ENCODE peak calls at places on chromosomes 2 and 18, in nine cellular contexts. One of them, this sample, is unnamed.

GRCh38 chr2:15734871-15735737 is 143.4 kb downstream of the DDX1 start:
- DNase-seq in retinal pigment epithelial cell: no peak
- DNase-seq in bronchial epithelial cell: no peak
- DNase-seq in endothelial cell: no peak
- DNase-seq in psoas muscle: no peak
- DNase-seq in foreskin fibroblast: no peak
- DNase-seq in GM10248: no peak
- DNase-seq in mesothelial cell of epicardium: no peak
- DNase-seq in sigmoid colon: no peak
- DNase-seq in this sample: no peak

GRCh38 chr2:13135369-13135768 is 418.6 kb downstream of the TRIB2 start:
- DNase-seq in mesothelial cell of epicardium: no peak
- DNase-seq in bronchial epithelial cell: no peak
- DNase-seq in retinal pigment epithelial cell: no peak
- DNase-seq in psoas muscle: no peak
- DNase-seq in sigmoid colon: no peak
- DNase-seq in endothelial cell: no peak
- DNase-seq in GM10248: no peak
- DNase-seq in foreskin fibroblast: no peak
- DNase-seq in this sample: no peak

GRCh38 chr18:55539240-55539639 is 48.8 kb downstream of the TCF4 start:
- DNase-seq in sigmoid colon: no peak
- DNase-seq in foreskin fibroblast: no peak
- DNase-seq in psoas muscle: no peak
- DNase-seq in GM10248: no peak
- DNase-seq in mesothelial cell of epicardium: no peak
- DNase-seq in retinal pigment epithelial cell: no peak
- DNase-seq in endothelial cell: no peak
- DNase-seq in bronchial epithelial cell: no peak
- DNase-seq in this sample: no peak

GRCh38 chr2:169001116-169001815 is 29.9 kb downstream of the ABCB11 start:
- DNase-seq in retinal pigment epithelial cell: no peak
- DNase-seq in foreskin fibroblast: no peak
- DNase-seq in mesothelial cell of epicardium: no peak
- DNase-seq in sigmoid colon: no peak
- DNase-seq in psoas muscle: no peak
- DNase-seq in endothelial cell: no peak
- DNase-seq in bronchial epithelial cell: no peak
- DNase-seq in GM10248: no peak
- DNase-seq in this sample: no peak

GRCh38 chr2:74507926-74508520 is 528 bp upstream of the PCGF1 start:
- DNase-seq in mesothelial cell of epicardium: no peak
- DNase-seq in sigmoid colon: no peak
- DNase-seq in foreskin fibroblast: peak; percentile 78
- DNase-seq in GM10248: peak; percentile 45
- DNase-seq in bronchial epithelial cell: peak; percentile 25
- DNase-seq in retinal pigment epithelial cell: no peak
- DNase-seq in endothelial cell: peak; percentile 25
- DNase-seq in psoas muscle: no peak
- DNase-seq in this sample: no peak

GRCh38 chr18:48197819-48198218 is 211.4 kb downstream of the ZBTB7C start:
- DNase-seq in retinal pigment epithelial cell: no peak
- DNase-seq in psoas muscle: no peak
- DNase-seq in foreskin fibroblast: no peak
- DNase-seq in endothelial cell: no peak
- DNase-seq in mesothelial cell of epicardium: no peak
- DNase-seq in GM10248: no peak
- DNase-seq in bronchial epithelial cell: peak; percentile 89
- DNase-seq in sigmoid colon: no peak
- DNase-seq in this sample: no peak

GRCh38 chr2:216344206-216344957 is 27.9 kb downstream of the MARCHF4 start:
- DNase-seq in retinal pigment epithelial cell: no peak
- DNase-seq in sigmoid colon: no peak
- DNase-seq in endothelial cell: no peak
- DNase-seq in psoas muscle: no peak
- DNase-seq in mesothelial cell of epicardium: no peak
- DNase-seq in GM10248: no peak
- DNase-seq in bronchial epithelial cell: no peak
- DNase-seq in foreskin fibroblast: no peak
- DNase-seq in this sample: no peak

GRCh38 chr2:98252394-98252793 is 93.9 kb upstream of the CNGA3 start:
- DNase-seq in endothelial cell: no peak
- DNase-seq in sigmoid colon: no peak
- DNase-seq in bronchial epithelial cell: no peak
- DNase-seq in psoas muscle: no peak
- DNase-seq in GM10248: peak; percentile 26
- DNase-seq in retinal pigment epithelial cell: no peak
- DNase-seq in mesothelial cell of epicardium: no peak
- DNase-seq in foreskin fibroblast: no peak
- DNase-seq in this sample: no peak

GRCh38 chr18:7535436-7536190 is 31.5 kb upstream of the PTPRM start:
- DNase-seq in psoas muscle: no peak
- DNase-seq in endothelial cell: no peak
- DNase-seq in retinal pigment epithelial cell: no peak
- DNase-seq in bronchial epithelial cell: peak; percentile 46
- DNase-seq in foreskin fibroblast: no peak
- DNase-seq in mesothelial cell of epicardium: no peak
- DNase-seq in sigmoid colon: no peak
- DNase-seq in GM10248: no peak
- DNase-seq in this sample: no peak

GRCh38 chr18:59950215-59950944 is 50.6 kb downstream of the PMAIP1 start:
- DNase-seq in foreskin fibroblast: peak; percentile 47
- DNase-seq in mesothelial cell of epicardium: no peak
- DNase-seq in GM10248: no peak
- DNase-seq in endothelial cell: no peak
- DNase-seq in sigmoid colon: no peak
- DNase-seq in bronchial epithelial cell: peak; percentile 30
- DNase-seq in psoas muscle: no peak
- DNase-seq in retinal pigment epithelial cell: peak; percentile 52
- DNase-seq in this sample: no peak

GRCh38 chr18:46301081-46301480 is 196.9 kb downstream of the HAUS1 start:
- DNase-seq in sigmoid colon: no peak
- DNase-seq in endothelial cell: no peak
- DNase-seq in bronchial epithelial cell: no peak
- DNase-seq in mesothelial cell of epicardium: no peak
- DNase-seq in psoas muscle: no peak
- DNase-seq in retinal pigment epithelial cell: no peak
- DNase-seq in foreskin fibroblast: no peak
- DNase-seq in GM10248: no peak
- DNase-seq in this sample: no peak

GRCh38 chr2:221850076-221850475 is 278.0 kb upstream of the EPHA4 start:
- DNase-seq in GM10248: no peak
- DNase-seq in sigmoid colon: no peak
- DNase-seq in psoas muscle: no peak
- DNase-seq in foreskin fibroblast: no peak
- DNase-seq in endothelial cell: no peak
- DNase-seq in retinal pigment epithelial cell: no peak
- DNase-seq in mesothelial cell of epicardium: no peak
- DNase-seq in bronchial epithelial cell: peak; percentile 3
- DNase-seq in this sample: no peak

GRCh38 chr2:190090148-190090547 is 27.6 kb upstream of the MSTN start:
- DNase-seq in GM10248: no peak
- DNase-seq in retinal pigment epithelial cell: no peak
- DNase-seq in foreskin fibroblast: no peak
- DNase-seq in mesothelial cell of epicardium: no peak
- DNase-seq in psoas muscle: no peak
- DNase-seq in bronchial epithelial cell: no peak
- DNase-seq in endothelial cell: no peak
- DNase-seq in sigmoid colon: no peak
- DNase-seq in this sample: no peak

GRCh38 chr2:65728477-65729180 is 296.2 kb upstream of the SPRED2 start:
- DNase-seq in psoas muscle: peak; percentile 61
- DNase-seq in retinal pigment epithelial cell: no peak
- DNase-seq in foreskin fibroblast: no peak
- DNase-seq in endothelial cell: no peak
- DNase-seq in bronchial epithelial cell: peak; percentile 98
- DNase-seq in GM10248: no peak
- DNase-seq in mesothelial cell of epicardium: no peak
- DNase-seq in sigmoid colon: no peak
- DNase-seq in this sample: no peak

GRCh38 chr2:65070172-65070830 is 14.1 kb downstream of the CEP68 start:
- DNase-seq in mesothelial cell of epicardium: no peak
- DNase-seq in sigmoid colon: no peak
- DNase-seq in retinal pigment epithelial cell: peak; percentile 60
- DNase-seq in GM10248: no peak
- DNase-seq in bronchial epithelial cell: peak; percentile 72
- DNase-seq in psoas muscle: no peak
- DNase-seq in endothelial cell: no peak
- DNase-seq in foreskin fibroblast: peak; percentile 49
- DNase-seq in this sample: no peak

GRCh38 chr2:240182476-240182875 is 42.0 kb upstream of the OTOS start:
- DNase-seq in psoas muscle: no peak
- DNase-seq in sigmoid colon: no peak
- DNase-seq in retinal pigment epithelial cell: no peak
- DNase-seq in mesothelial cell of epicardium: no peak
- DNase-seq in endothelial cell: no peak
- DNase-seq in GM10248: no peak
- DNase-seq in bronchial epithelial cell: no peak
- DNase-seq in foreskin fibroblast: no peak
- DNase-seq in this sample: no peak

GRCh38 chr2:86143307-86143706 is 37.3 kb downstream of the PTCD3 start:
- DNase-seq in mesothelial cell of epicardium: no peak
- DNase-seq in psoas muscle: no peak
- DNase-seq in endothelial cell: no peak
- DNase-seq in foreskin fibroblast: peak; percentile 24
- DNase-seq in bronchial epithelial cell: no peak
- DNase-seq in sigmoid colon: no peak
- DNase-seq in GM10248: no peak
- DNase-seq in retinal pigment epithelial cell: no peak
- DNase-seq in this sample: no peak

GRCh38 chr2:634041-634440 is 43.2 kb downstream of the TMEM18 start:
- DNase-seq in sigmoid colon: no peak
- DNase-seq in bronchial epithelial cell: no peak
- DNase-seq in psoas muscle: no peak
- DNase-seq in GM10248: no peak
- DNase-seq in endothelial cell: no peak
- DNase-seq in retinal pigment epithelial cell: no peak
- DNase-seq in mesothelial cell of epicardium: no peak
- DNase-seq in foreskin fibroblast: no peak
- DNase-seq in this sample: no peak

GRCh38 chr2:43226955-43227829 is 786 bp upstream of the ZFP36L2 start:
- DNase-seq in endothelial cell: peak; percentile 68
- DNase-seq in GM10248: peak; percentile 74
- DNase-seq in retinal pigment epithelial cell: peak; percentile 95
- DNase-seq in sigmoid colon: peak; percentile 99
- DNase-seq in bronchial epithelial cell: peak; percentile 67
- DNase-seq in psoas muscle: peak; percentile 98
- DNase-seq in foreskin fibroblast: peak; percentile 89
- DNase-seq in mesothelial cell of epicardium: peak; percentile 59
- DNase-seq in this sample: peak; percentile 63

GRCh38 chr2:74415762-74416395 is 5.5 kb downstream of the C2orf81 start:
- DNase-seq in foreskin fibroblast: no peak
- DNase-seq in bronchial epithelial cell: no peak
- DNase-seq in retinal pigment epithelial cell: no peak
- DNase-seq in sigmoid colon: no peak
- DNase-seq in endothelial cell: no peak
- DNase-seq in GM10248: no peak
- DNase-seq in mesothelial cell of epicardium: no peak
- DNase-seq in psoas muscle: no peak
- DNase-seq in this sample: no peak

GRCh38 chr2:114218368-114218767 is 224.1 kb upstream of the DPP10 start:
- DNase-seq in retinal pigment epithelial cell: no peak
- DNase-seq in psoas muscle: no peak
- DNase-seq in GM10248: no peak
- DNase-seq in mesothelial cell of epicardium: no peak
- DNase-seq in sigmoid colon: no peak
- DNase-seq in foreskin fibroblast: no peak
- DNase-seq in endothelial cell: no peak
- DNase-seq in bronchial epithelial cell: no peak
- DNase-seq in this sample: no peak
- TF ChIP-seq CTCF in retinal pigment epithelial cell: no peak
- TF ChIP-seq CTCF in psoas muscle: no peak
- TF ChIP-seq CTCF in GM10248: no peak
- TF ChIP-seq CTCF in mesothelial cell of epicardium: no peak
- TF ChIP-seq CTCF in sigmoid colon: no peak
- TF ChIP-seq CTCF in foreskin fibroblast: no peak
- TF ChIP-seq CTCF in endothelial cell: no peak
- TF ChIP-seq CTCF in bronchial epithelial cell: no peak
- TF ChIP-seq CTCF in this sample: no peak

GRCh38 chr2:222964632-222965031 is 87.4 kb upstream of the KCNE4 start:
- DNase-seq in sigmoid colon: no peak
- DNase-seq in endothelial cell: no peak
- DNase-seq in psoas muscle: no peak
- DNase-seq in bronchial epithelial cell: no peak
- DNase-seq in mesothelial cell of epicardium: no peak
- DNase-seq in retinal pigment epithelial cell: no peak
- DNase-seq in foreskin fibroblast: no peak
- DNase-seq in GM10248: no peak
- DNase-seq in this sample: no peak

GRCh38 chr2:222960126-222960525 is 91.9 kb upstream of the KCNE4 start:
- DNase-seq in bronchial epithelial cell: no peak
- DNase-seq in mesothelial cell of epicardium: no peak
- DNase-seq in retinal pigment epithelial cell: no peak
- DNase-seq in GM10248: peak; percentile 29
- DNase-seq in endothelial cell: no peak
- DNase-seq in sigmoid colon: no peak
- DNase-seq in foreskin fibroblast: peak; percentile 30
- DNase-seq in psoas muscle: no peak
- DNase-seq in this sample: no peak

DNA sequence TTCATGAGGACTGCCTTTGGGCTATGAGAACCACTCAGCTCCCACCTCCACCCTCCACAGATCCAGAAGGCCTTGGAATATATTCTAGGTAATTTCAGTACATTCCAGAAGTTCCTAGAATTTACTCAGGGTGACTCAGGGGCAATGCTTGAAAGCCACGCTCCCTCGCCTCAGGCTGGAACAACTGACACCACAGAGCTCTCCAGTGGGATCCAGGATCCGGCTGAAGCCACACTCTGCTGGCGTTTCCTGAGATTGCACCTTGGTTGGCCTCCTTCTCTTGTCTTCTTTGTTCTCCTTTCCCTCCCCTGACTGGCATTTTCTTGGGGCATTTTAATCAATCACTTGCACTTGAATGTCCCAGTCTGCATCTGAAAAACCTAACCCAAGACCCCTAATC is 92.6 kb upstream of the KCNE4 start:
- DNase-seq in foreskin fibroblast: peak; percentile 87
- DNase-seq in endothelial cell: no peak
- DNase-seq in mesothelial cell of epicardium: no peak
- DNase-seq in GM10248: no peak
- DNase-seq in retinal pigment epithelial cell: peak; percentile 56
- DNase-seq in sigmoid colon: no peak
- DNase-seq in bronchial epithelial cell: peak; percentile 84
- DNase-seq in psoas muscle: no peak
- DNase-seq in this sample: no peak
- TF ChIP-seq CTCF in foreskin fibroblast: peak; percentile 66
- TF ChIP-seq CTCF in endothelial cell: no peak
- TF ChIP-seq CTCF in mesothelial cell of epicardium: no peak
- TF ChIP-seq CTCF in GM10248: no peak
- TF ChIP-seq CTCF in retinal pigment epithelial cell: peak; percentile 55
- TF ChIP-seq CTCF in sigmoid colon: no peak
- TF ChIP-seq CTCF in bronchial epithelial cell: peak; percentile 54
- TF ChIP-seq CTCF in psoas muscle: no peak
- TF ChIP-seq CTCF in this sample: no peak

GRCh38 chr2:61554604-61555003 is 16.4 kb upstream of the XPO1 start:
- DNase-seq in retinal pigment epithelial cell: no peak
- DNase-seq in bronchial epithelial cell: no peak
- DNase-seq in psoas muscle: no peak
- DNase-seq in GM10248: no peak
- DNase-seq in endothelial cell: no peak
- DNase-seq in sigmoid colon: no peak
- DNase-seq in mesothelial cell of epicardium: no peak
- DNase-seq in foreskin fibroblast: no peak
- DNase-seq in this sample: no peak
- TF ChIP-seq CTCF in retinal pigment epithelial cell: no peak
- TF ChIP-seq CTCF in bronchial epithelial cell: no peak
- TF ChIP-seq CTCF in psoas muscle: no peak
- TF ChIP-seq CTCF in GM10248: no peak
- TF ChIP-seq CTCF in endothelial cell: no peak
- TF ChIP-seq CTCF in sigmoid colon: no peak
- TF ChIP-seq CTCF in mesothelial cell of epicardium: no peak
- TF ChIP-seq CTCF in foreskin fibroblast: no peak
- TF ChIP-seq CTCF in this sample: no peak

GRCh38 chr2:80560298-80560697 is 255.7 kb upstream of the LRRTM1 start:
- DNase-seq in bronchial epithelial cell: peak; percentile 79
- DNase-seq in psoas muscle: no peak
- DNase-seq in endothelial cell: no peak
- DNase-seq in foreskin fibroblast: no peak
- DNase-seq in mesothelial cell of epicardium: no peak
- DNase-seq in sigmoid colon: no peak
- DNase-seq in GM10248: no peak
- DNase-seq in retinal pigment epithelial cell: no peak
- DNase-seq in this sample: no peak
- TF ChIP-seq CTCF in bronchial epithelial cell: no peak
- TF ChIP-seq CTCF in psoas muscle: no peak
- TF ChIP-seq CTCF in endothelial cell: no peak
- TF ChIP-seq CTCF in foreskin fibroblast: no peak
- TF ChIP-seq CTCF in mesothelial cell of epicardium: no peak
- TF ChIP-seq CTCF in sigmoid colon: no peak
- TF ChIP-seq CTCF in GM10248: no peak
- TF ChIP-seq CTCF in retinal pigment epithelial cell: no peak
- TF ChIP-seq CTCF in this sample: no peak